ENCODE peak calls at places on chromosomes 1 and 21, in four cellular contexts. F is cardiac muscle cell, P is ovary, S is AG04450. B is an unnamed sample.
A peak's percentile ranks its signal among the peaks of the same experiment; 100 is the strongest.

GRCh38 chr1:16387201-16388185 is 20.5 kb downstream of the SZRD1 start:
- DNase-seq in F (peak; percentile 42), S (no peak), P (no peak), B (no peak)

GRCh38 chr21:17238468-17238867 is 274.4 kb upstream of the CXADR start:
- DNase-seq in P (no peak), S (no peak), F (no peak), B (no peak)

GRCh38 chr1:26861889-26862371 is 1.0 kb upstream of the SFN start:
- DNase-seq in P (no peak), S (no peak), F (no peak), B (no peak)

GRCh38 chr1:92051948-92052347 is 22.2 kb downstream of the EPHX4 start:
- DNase-seq in P (no peak), F (no peak), S (no peak), B (no peak)

GRCh38 chr1:34740161-34740875 is 14.5 kb upstream of the GJB5 start:
- DNase-seq in F (peak; percentile 22), S (no peak), P (no peak), B (no peak)

GRCh38 chr1:223041481-223041880 is 101.6 kb downstream of the TLR5 start:
- DNase-seq in P (no peak), S (no peak), F (no peak), B (no peak)

GRCh38 chr1:67735806-67736627 is 51.0 kb downstream of the GADD45A start:
- DNase-seq in P (peak; percentile 84), F (peak; percentile 97), S (peak; percentile 78), B (peak; percentile 95)

GRCh38 chr1:84208935-84209334 is 64.9 kb downstream of the PRKACB start:
- DNase-seq in F (no peak), S (no peak), P (no peak), B (no peak)

GRCh38 chr21:45117314-45117713 is 42.9 kb downstream of the ADARB1 start:
- DNase-seq in P (no peak), S (no peak), F (no peak), B (no peak)

GRCh38 chr1:16181887-16182719 is 26.2 kb upstream of the EPHA2 start:
- DNase-seq in F (peak; percentile 95), P (peak; percentile 91), S (peak; percentile 73), B (peak; percentile 93)

GRCh38 chr1:94688646-94689045 is 131.5 kb upstream of the SLC44A3 start:
- DNase-seq in P (no peak), F (no peak), S (no peak), B (no peak)

GRCh38 chr1:23027352-23027907 is 8.2 kb downstream of the KDM1A start:
- DNase-seq in S (no peak), F (no peak), P (no peak), B (no peak)

GRCh38 chr1:13976485-13976884 is 276.5 kb downstream of the PRDM2 start:
- DNase-seq in F (no peak), P (no peak), S (no peak), B (no peak)

GRCh38 chr1:165592945-165593823 is 37.9 kb upstream of the MGST3 start:
- DNase-seq in F (peak; percentile 85), P (peak; percentile 73), S (peak; percentile 63), B (peak; percentile 84)

GRCh38 chr1:23951646-23952095 is 8.0 kb upstream of the PNRC2 start:
- DNase-seq in F (peak; percentile 85), P (no peak), S (no peak), B (peak; percentile 74)

DNA sequence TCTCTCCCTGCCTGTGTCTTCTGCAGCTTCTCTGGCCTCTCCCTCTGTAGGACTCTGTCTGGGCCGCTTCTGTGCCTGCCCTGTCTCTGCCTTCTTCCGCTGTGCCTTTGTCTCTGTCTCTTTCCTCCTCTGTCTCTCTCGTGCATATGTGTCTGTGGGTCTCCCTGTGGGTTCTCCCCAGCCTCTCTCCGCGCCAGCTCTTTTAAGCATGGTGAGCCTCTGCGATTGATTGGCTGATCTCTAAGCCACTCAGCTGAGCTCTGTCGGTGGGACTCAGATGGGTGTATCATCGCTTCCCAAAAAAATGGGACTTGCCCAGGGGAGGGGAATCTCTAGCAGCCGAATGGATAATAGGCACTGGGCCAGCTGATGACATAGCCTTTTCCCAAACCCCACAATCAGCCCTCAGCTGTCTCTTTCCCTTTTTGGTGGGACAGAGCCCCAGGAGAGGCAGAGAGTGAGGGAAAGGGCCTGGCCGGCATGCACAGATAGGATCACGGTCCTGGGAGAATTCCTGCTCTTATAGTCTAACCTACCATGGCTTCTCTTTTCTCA is at the start of gene ADAMTS4:
- DNase-seq in S (peak; percentile 48), P (peak; percentile 83), F (peak; percentile 90), B (peak; percentile 54)
- H3K27ac ChIP-seq in S (peak within 1 kb of the TSS; percentile 57), P (peak within 1 kb of the TSS; percentile 96), F (peak within 1 kb of the TSS; percentile 16), B (no peak within 1 kb of the TSS)

DNA sequence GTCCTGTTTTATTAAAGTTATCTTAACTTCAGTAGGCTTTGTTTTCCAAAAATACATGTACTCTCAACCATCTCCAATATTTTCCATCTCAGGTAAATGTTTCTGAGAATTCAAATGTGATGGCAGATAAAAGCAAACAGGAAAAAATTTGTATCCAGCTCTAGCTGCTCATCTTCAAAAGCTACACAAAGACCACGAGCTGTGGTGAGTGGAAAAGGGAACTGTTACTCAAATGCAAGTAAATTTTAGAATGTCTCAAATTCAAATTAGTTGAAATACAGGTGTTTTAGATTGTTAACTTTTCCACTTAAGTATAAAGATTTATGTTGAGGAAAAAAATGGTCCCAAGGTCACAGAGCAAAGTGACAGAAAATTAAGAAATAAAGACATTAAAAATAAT is 216.0 kb downstream of the SLC45A1 start:
- DNase-seq in S (no peak), P (no peak), F (no peak), B (no peak)
- H3K4me3 ChIP-seq in S (no peak overlapping the region), P (no peak overlapping the region), F (no peak overlapping the region), B (no peak overlapping the region)

GRCh38 chr1:153293480-153293775 is 19.3 kb downstream of the PGLYRP3 start:
- DNase-seq in S (no peak), F (no peak), P (no peak), B (no peak)
- H3K27ac ChIP-seq in S (no peak overlapping the region), F (no peak overlapping the region), P (no peak overlapping the region), B (no peak overlapping the region)

GRCh38 chr1:1306070-1306660 is 1.6 kb downstream of the ACAP3 start:
- DNase-seq in P (no peak), S (no peak), F (no peak), B (no peak)
- H3K4me3 ChIP-seq in P (peak overlapping the region; percentile 46), S (peak overlapping the region; percentile 72), F (no peak overlapping the region), B (peak overlapping the region; percentile 68)

GRCh38 chr1:17691147-17691634 is 63.9 kb upstream of the ACTL8 start:
- DNase-seq in S (no peak), F (no peak), P (no peak), B (no peak)
- H3K27ac ChIP-seq in S (no peak overlapping the region), F (no peak overlapping the region), P (no peak overlapping the region), B (no peak overlapping the region)

GRCh38 chr21:8993943-8994639 is 1527.3 kb upstream of the TPTE start:
- DNase-seq in S (no peak), P (no peak), F (no peak), B (no peak)

GRCh38 chr21:8991968-8992621 is 1529.3 kb upstream of the TPTE start:
- DNase-seq in P (no peak), F (no peak), S (no peak), B (no peak)

GRCh38 chr21:8991088-8991907 is 1530.1 kb upstream of the TPTE start:
- DNase-seq in P (no peak), F (no peak), S (no peak), B (no peak)

GRCh38 chr21:8993284-8993942 is 1528.0 kb upstream of the TPTE start:
- DNase-seq in F (no peak), S (no peak), P (no peak), B (no peak)

GRCh38 chr21:8992731-8993174 is 1528.6 kb upstream of the TPTE start:
- DNase-seq in S (no peak), P (no peak), F (no peak), B (no peak)
- H3K4me3 ChIP-seq in S (no peak overlapping the region), P (no peak overlapping the region), F (no peak overlapping the region), B (no peak overlapping the region)

DNA sequence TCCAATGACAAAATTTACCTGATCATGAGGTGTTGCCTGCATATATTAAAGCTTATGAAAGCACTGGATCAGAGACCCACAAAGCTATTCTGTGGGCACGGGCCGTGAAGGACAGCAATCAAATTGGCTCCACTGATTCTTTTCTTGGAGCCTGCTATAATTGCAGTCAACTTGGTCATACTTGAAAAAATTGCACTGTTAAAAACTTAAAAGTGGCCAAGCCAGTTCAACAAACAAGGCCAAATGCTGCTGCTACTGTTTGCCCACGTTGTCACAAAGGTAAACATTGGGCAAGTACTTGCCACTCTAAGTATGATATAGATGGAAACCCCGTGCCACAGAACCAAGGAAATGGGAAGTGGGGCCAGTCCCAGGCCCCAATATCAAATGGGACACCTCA is 37.8 kb downstream of the CYP4A11 start:
- DNase-seq in F (no peak), S (no peak), P (no peak), B (no peak)
- H3K27ac ChIP-seq in F (no peak overlapping the region), S (no peak overlapping the region), P (no peak overlapping the region), B (no peak overlapping the region)